ENCODE peak calls at places on chromosome 9, in eight cellular contexts. Z, K, A, X, Y, L, C and I are unnamed samples.

GRCh38 chr9:76687861-76688374 is 76.3 kb upstream of the PCA3 start:
- DNase-seq in Z (peak), K (no peak), A (no peak), X (no peak), Y (peak), L (no peak), C (peak), I (no peak)

GRCh38 chr9:23683021-23683431 is 143.0 kb downstream of the ELAVL2 start:
- DNase-seq in Z (no peak), K (no peak), A (no peak), X (no peak), Y (no peak), L (no peak), C (no peak), I (no peak)

GRCh38 chr9:70407081-70407503 is 7.4 kb downstream of the KLF9 start:
- DNase-seq in Z (no peak), K (no peak), A (no peak), X (no peak), Y (no peak), L (no peak), C (no peak), I (no peak)

GRCh38 chr9:70034292-70034711 is 9.3 kb upstream of the MAMDC2 start:
- DNase-seq in Z (no peak), K (no peak), A (no peak), X (no peak), Y (no peak), L (no peak), C (no peak), I (no peak)

GRCh38 chr9:93652604-93653592 is 76.5 kb downstream of the PHF2 start:
- DNase-seq in Z (no peak), K (no peak), A (no peak), X (no peak), Y (no peak), L (no peak), C (no peak), I (peak)

GRCh38 chr9:2291980-2292704 is 277.0 kb downstream of the SMARCA2 start:
- DNase-seq in Z (no peak), K (peak), A (no peak), X (no peak), Y (no peak), L (no peak), C (peak), I (no peak)

GRCh38 chr9:137454506-137455360 is 4.4 kb downstream of the NSMF start:
- DNase-seq in Z (no peak), K (peak), A (no peak), X (no peak), Y (no peak), L (no peak), C (no peak), I (peak)

GRCh38 chr9:94610181-94610591 is 16.6 kb upstream of the FBP2 start:
- DNase-seq in Z (no peak), K (no peak), A (no peak), X (no peak), Y (no peak), L (no peak), C (no peak), I (no peak)